ENCODE peak calls at places on chromosomes 11 and 22, in seven cellular contexts. P is PC-9; E is choroid plexus epithelial cell; R is CD8-positive, alpha-beta T cell; V is CD8-positive, alpha-beta memory T cell; D is fibroblast of mammary gland; H is NB4. S is an unnamed sample.

GRCh38 chr11:132576706-132577105 is 955.6 kb downstream of the OPCML start:
- DNase-seq in R (no peak), E (peak), D (peak), H (no peak), V (no peak), P (no peak), S (no peak)

GRCh38 chr11:605286-606129 is 10.2 kb downstream of the IRF7 start:
- DNase-seq in D (no peak), V (no peak), R (no peak), P (no peak), H (no peak), E (no peak), S (no peak)

GRCh38 chr22:45335021-45335818 is 25.5 kb downstream of the FAM118A start:
- DNase-seq in P (no peak), R (no peak), E (peak), H (no peak), D (no peak), V (no peak), S (peak)

GRCh38 chr11:43747130-43747802 is 66.7 kb downstream of the HSD17B12 start:
- DNase-seq in D (no peak), R (no peak), V (no peak), H (peak), E (no peak), P (no peak), S (peak)

GRCh38 chr11:59901306-59901705 is 22.7 kb downstream of the OOSP3 start:
- DNase-seq in E (peak), V (no peak), H (peak), P (peak), R (no peak), D (peak), S (no peak)

GRCh38 chr11:62205441-62205840 is 3.0 kb upstream of the SCGB2A1 start:
- DNase-seq in P (no peak), E (no peak), R (no peak), V (no peak), D (no peak), H (no peak), S (no peak)

GRCh38 chr11:10539339-10539738 is 1.6 kb downstream of the RNF141 start:
- DNase-seq in D (no peak), P (no peak), V (no peak), H (no peak), R (no peak), E (no peak), S (no peak)

GRCh38 chr22:37186228-37186996 is 1.6 kb downstream of the C1QTNF6 start:
- DNase-seq in H (peak), E (peak), P (peak), D (peak), R (no peak), V (peak), S (peak)

GRCh38 chr11:61951484-61952135 is 1.5 kb downstream of the BEST1 start:
- DNase-seq in P (no peak), R (no peak), H (no peak), D (no peak), V (no peak), E (no peak), S (no peak)

GRCh38 chr11:6737872-6738466 is 33.8 kb downstream of the OR2AG2 start:
- DNase-seq in R (peak), P (peak), D (peak), E (peak), V (peak), H (peak), S (peak)

GRCh38 chr11:44775366-44776356 is 48.9 kb downstream of the TSPAN18 start:
- DNase-seq in V (peak), D (peak), P (peak), H (peak), R (peak), E (peak), S (peak)

GRCh38 chr22:37848587-37849088 is 581 bp upstream of the EIF3L start:
- DNase-seq in E (peak), V (no peak), P (peak), R (no peak), H (peak), D (peak), S (peak)

DNA sequence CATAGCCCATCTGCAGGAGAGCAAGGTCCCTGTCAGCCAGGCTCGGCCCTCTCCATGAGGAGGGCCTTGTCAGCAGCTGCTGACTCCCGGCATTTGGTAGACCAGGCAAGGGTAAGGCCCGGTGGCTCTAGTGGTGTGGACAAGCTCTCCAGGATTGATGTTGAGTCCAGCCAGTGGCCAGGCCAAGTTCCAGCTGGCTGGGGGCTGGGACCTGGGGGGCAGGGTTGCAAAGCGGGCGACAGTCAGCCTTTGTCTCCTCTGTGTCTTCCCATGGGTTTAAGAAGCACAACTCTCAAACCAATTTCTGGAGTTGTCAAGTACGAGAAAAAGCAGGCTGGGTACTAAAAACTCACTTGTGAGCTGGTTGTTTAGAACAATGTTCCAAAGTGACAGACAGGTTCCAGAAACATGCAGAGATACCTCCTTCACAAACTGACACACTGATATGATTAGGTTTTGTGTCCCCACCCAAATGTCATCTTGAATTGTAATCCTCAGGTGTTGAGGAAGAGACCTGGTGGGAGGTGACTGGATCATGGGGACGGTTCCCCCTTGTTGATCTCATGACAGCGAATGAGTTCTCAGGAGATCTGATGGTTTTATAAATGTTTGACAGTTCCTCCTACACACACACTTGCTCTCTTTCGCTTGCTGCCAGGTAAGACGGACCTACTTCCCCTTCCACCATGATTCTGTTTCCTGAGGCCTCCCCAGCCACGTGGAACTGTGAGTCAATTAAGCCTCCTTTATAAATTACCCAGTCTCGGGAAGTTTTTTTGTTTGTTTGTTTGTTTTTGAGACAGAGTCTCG is 52.3 kb upstream of the SERPIND1 start:
- DNase-seq in V (no peak), R (no peak), D (no peak), P (no peak), H (no peak), E (no peak), S (no peak)
- H3K4me3 ChIP-seq in V (no peak), R (no peak), D (no peak), P (no peak), H (no peak), E (no peak), S (no peak)

GRCh38 chr11:84384637-84385227 is 1098.6 kb upstream of the CCDC90B start:
- DNase-seq in P (peak), H (peak), D (peak), V (peak), R (no peak), E (peak), S (peak)

GRCh38 chr11:84381666-84382065 is 1095.5 kb upstream of the CCDC90B start:
- DNase-seq in V (no peak), H (no peak), E (no peak), R (no peak), P (no peak), D (no peak), S (no peak)

DNA sequence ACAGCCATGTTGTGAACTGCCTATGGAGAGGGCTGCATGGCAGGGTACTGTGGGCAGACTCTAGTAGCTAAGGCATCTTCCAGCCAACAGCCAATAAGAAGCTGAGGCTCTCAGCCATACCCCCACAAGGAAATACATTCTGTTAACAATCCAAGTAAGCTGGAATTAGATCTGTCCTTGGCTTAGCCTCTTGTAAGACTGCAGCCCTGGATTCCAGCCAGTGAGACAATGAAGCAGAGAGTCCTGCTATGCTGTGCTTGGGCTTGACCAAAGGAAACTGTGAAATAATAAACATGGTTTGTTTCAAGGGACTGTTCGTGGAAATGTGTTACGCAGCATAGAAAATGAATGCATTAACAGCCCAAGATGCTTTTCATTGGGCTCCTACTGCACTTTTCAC is 1097.4 kb upstream of the CCDC90B start:
- DNase-seq in H (no peak), V (no peak), R (no peak), E (peak), P (no peak), D (no peak), S (no peak)
- H3K4me3 ChIP-seq in H (no peak), V (no peak), R (no peak), E (no peak), P (no peak), D (no peak), S (no peak)

DNA sequence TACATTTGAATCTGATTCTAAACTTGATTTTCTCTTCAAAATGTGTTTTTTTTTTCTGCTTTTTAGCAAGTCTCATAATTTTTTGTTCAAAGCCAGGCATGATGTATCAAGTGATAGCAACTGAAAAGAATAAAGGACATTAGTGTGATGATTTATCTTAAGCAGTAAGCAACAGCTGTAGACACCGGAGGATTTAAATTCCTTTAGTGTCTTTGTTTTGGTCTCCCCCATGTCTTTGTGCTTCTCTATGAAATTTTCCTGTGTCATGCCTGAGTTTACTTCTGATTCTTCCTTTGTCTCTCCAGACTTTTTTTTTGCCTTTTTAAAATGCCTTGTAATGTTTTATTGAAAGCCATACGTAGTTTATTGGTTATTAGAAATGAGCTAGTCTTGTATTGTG is 934.2 kb upstream of the RAG2 start:
- DNase-seq in E (no peak), D (no peak), R (no peak), P (no peak), V (no peak), H (no peak), S (no peak)
- H3K4me3 ChIP-seq in E (no peak), D (no peak), R (no peak), P (no peak), V (no peak), H (no peak), S (no peak)

GRCh38 chr22:48155446-48155845 is 1393.0 kb downstream of the TBC1D22A start:
- DNase-seq in V (no peak), R (no peak), D (no peak), P (no peak), H (no peak), E (no peak), S (no peak)
- H3K4me3 ChIP-seq in V (no peak), R (no peak), D (no peak), P (no peak), H (no peak), E (no peak), S (no peak)

DNA sequence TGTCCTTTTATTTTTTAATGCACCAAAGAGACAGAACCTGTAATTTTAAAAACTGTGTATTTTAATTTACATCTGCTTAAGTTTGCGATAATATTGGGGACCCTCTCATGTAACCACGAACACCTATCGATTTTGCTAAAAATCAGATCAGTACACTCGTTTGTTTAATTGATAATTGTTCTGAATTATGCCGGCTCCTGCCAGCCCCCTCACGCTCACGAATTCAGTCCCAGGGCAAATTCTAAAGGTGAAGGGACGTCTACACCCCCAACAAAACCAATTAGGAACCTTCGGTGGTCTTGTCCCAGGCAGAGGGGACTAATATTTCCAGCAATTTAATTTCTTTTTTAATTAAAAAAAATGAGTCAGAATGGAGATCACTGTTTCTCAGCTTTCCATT is 1.1 kb upstream of the CCND1 start:
- DNase-seq in D (no peak), H (no peak), V (no peak), P (no peak), E (no peak), R (no peak), S (no peak)
- H3K4me3 ChIP-seq in D (peak), H (no peak), V (no peak), P (peak), E (peak), R (no peak), S (peak)

DNA sequence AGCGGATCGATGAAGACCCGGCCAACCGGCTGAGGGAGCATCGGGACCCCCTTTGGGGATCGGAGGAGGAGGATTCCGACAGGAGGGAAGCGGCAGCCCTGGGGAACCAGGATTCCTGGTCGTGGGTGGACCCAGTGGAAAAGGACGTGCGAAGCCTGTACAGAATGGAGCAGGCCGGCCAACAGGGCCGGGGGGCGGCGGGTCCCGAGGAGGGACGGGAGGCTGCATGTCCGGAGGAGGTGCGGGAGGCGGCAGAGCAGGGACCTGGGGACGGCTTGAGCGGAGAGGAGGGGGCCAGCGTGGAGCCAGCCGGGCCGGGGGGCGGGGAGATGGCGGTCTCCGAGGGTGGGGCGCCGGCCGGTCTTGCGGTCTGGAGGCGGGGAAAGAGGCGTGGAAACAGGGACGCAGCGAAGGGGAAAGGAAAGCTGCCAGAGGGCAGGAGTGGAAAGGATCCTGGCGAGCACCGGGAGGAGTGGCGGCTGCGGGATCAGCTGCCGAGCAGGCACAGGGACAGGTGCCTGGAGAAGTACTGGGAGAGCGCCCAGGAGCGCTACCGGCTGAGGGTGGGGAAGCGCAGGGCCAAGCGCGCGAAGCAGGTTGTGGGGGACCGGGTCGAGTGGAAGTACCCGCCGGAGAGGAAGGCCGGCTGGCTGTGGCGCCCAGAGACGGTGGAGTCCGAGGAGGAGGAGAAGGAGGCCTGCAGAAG is at the start of gene ANO5:
- DNase-seq in H (no peak), R (no peak), V (no peak), E (no peak), D (no peak), P (no peak), S (no peak)
- H3K4me3 ChIP-seq in H (no peak), R (no peak), V (no peak), E (peak), D (no peak), P (no peak), S (no peak)

DNA sequence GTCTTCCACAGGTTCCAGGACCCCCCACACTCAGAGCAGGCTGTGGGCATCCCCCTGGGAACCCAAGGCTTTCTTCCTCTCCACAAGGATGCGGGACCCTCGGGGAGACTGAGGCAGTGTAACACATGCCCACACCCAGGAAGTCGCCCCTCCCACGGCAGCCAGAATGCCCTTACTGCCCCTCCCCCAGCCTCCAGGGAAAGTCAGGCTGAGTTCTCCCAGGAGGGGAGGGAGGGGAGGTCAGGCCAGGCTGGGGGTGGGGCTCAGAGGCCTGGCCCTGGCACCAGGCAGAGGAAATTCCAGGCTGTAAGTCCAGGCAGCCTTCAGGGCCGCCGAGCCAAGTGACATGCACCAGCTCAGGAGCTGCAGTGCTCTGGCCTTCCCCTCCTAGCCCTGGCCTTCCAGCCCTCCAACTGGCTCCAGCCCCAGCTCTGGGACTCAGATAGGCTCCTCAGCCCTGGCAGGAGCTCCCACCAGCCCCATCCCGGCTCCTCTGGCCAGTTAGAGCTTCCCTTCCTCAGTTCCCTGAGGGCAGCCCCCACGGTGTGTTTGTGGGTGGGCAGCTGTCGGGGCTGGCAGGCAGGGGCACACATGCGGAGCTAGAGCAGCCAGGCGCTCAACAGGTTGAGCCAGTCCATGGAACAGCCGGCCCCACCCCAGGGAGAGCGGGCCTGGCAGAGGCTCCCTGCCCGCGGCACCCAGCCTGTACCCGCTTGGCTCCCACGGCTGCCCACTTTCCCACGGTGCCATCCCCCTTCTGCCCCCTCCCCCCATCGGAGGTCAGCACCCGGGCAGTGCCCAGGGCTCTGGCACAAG is 3.6 kb downstream of the BCL9L start:
- DNase-seq in P (peak), V (no peak), R (no peak), H (no peak), D (peak), E (peak), S (peak)
- H3K4me3 ChIP-seq in P (peak), V (peak), R (peak), H (no peak), D (peak), E (peak), S (peak)

GRCh38 chr22:32754413-32755041 is 47.0 kb upstream of the TIMP3 start:
- DNase-seq in V (no peak), P (peak), D (peak), E (peak), R (no peak), H (no peak), S (peak)
- H3K4me3 ChIP-seq in V (no peak), P (no peak), D (no peak), E (no peak), R (no peak), H (no peak), S (no peak)